ENCODE peak calls at places on chromosome 12, in five cellular contexts. U is stimulated activated CD4-positive, alpha-beta T cell treated with anti-CD3 and anti-CD28 coated beads, Interleukin-1b, Interleukin-23, amount 100 ng/mL, for 24 hours; I is lung; W is activated gamma-delta T cell treated with anti-CD3 and anti-CD28 coated beads, Interleukin-2, amount 50 U/mL, for 16 hours; Y is activated T-cell treated with anti-CD3 and anti-CD28 coated beads for 24 hours. A is an unnamed sample.
A peak's percentile ranks its signal among the peaks of the same experiment; 100 is the strongest.

GRCh38 chr12:91804533-91804932 is 341.1 kb downstream of the BTG1 start:
- DNase-seq in U (no peak), Y (no peak), W (no peak), I (no peak), A (no peak)

GRCh38 chr12:108312885-108313203 is 26.3 kb downstream of the CMKLR1 start:
- DNase-seq in W (no peak), Y (no peak), U (no peak), I (no peak), A (peak; percentile 72)

GRCh38 chr12:131132118-131132892 is 178.6 kb downstream of the ADGRD1 start:
- DNase-seq in W (peak; percentile 53), U (peak; percentile 60), I (peak; percentile 63), Y (peak; percentile 64), A (peak; percentile 56)

GRCh38 chr12:1532796-1533195 is 61.6 kb downstream of the FBXL14 start:
- DNase-seq in U (no peak), W (no peak), I (no peak), Y (no peak), A (no peak)

GRCh38 chr12:104671407-104672095 is 214.8 kb downstream of the CHST11 start:
- DNase-seq in W (peak; percentile 88), I (peak; percentile 94), U (peak; percentile 82), Y (peak; percentile 82), A (peak; percentile 93)

GRCh38 chr12:110543252-110543959 is 39.7 kb downstream of the PPTC7 start:
- DNase-seq in W (no peak), U (no peak), Y (no peak), I (peak; percentile 92), A (peak; percentile 81)

GRCh38 chr12:65958456-65958855 is 134.2 kb downstream of the HMGA2 start:
- DNase-seq in U (no peak), W (no peak), Y (no peak), I (no peak), A (peak; percentile 15)

GRCh38 chr12:14454098-14454907 is 88.8 kb downstream of the ATF7IP start:
- DNase-seq in U (no peak), I (no peak), W (no peak), Y (peak; percentile 8), A (no peak)

GRCh38 chr12:119781804-119782203 is 95.3 kb downstream of the CIT start:
- DNase-seq in W (no peak), Y (no peak), I (no peak), U (no peak), A (no peak)

GRCh38 chr12:123531091-123531490 is 2.4 kb downstream of the RILPL1 start:
- DNase-seq in U (no peak), W (no peak), Y (no peak), I (no peak), A (no peak)

GRCh38 chr12:52082988-52083637 is 3.6 kb downstream of the SMIM41 start:
- DNase-seq in U (peak; percentile 46), I (peak; percentile 59), Y (peak; percentile 56), W (peak; percentile 54), A (no peak)

GRCh38 chr12:95208678-95209077 is 8.6 kb downstream of the FGD6 start:
- DNase-seq in W (no peak), I (no peak), Y (no peak), U (no peak), A (no peak)

GRCh38 chr12:1598757-1599156 is 4.4 kb upstream of the FBXL14 start:
- DNase-seq in U (no peak), Y (no peak), I (no peak), W (no peak), A (no peak)

GRCh38 chr12:22046090-22046967 is at the start of gene CMAS:
- DNase-seq in U (peak; percentile 75), Y (peak; percentile 75), W (peak; percentile 66), I (peak; percentile 75), A (peak; percentile 74)

GRCh38 chr12:31773223-31773750 is 44.5 kb upstream of the AMN1 start:
- DNase-seq in Y (no peak), W (no peak), U (no peak), I (no peak), A (peak; percentile 72)

GRCh38 chr12:56990648-56991318 is 15.6 kb downstream of the ZBTB39 start:
- DNase-seq in Y (no peak), U (no peak), I (no peak), W (no peak), A (no peak)

GRCh38 chr12:130131025-130131424 is 31.2 kb upstream of the FZD10 start:
- DNase-seq in W (no peak), U (no peak), I (no peak), Y (no peak), A (no peak)

GRCh38 chr12:117155278-117156060 is 34.8 kb downstream of the FBXO21 start:
- DNase-seq in I (peak; percentile 77), Y (peak; percentile 70), U (peak; percentile 69), W (peak; percentile 20), A (peak; percentile 57)

GRCh38 chr12:120406553-120406952 is 31.4 kb upstream of the COX6A1 start:
- DNase-seq in U (no peak), I (no peak), Y (no peak), W (no peak), A (no peak)

GRCh38 chr12:56338643-56339422 is at the start of gene IL23A:
- DNase-seq in I (no peak), Y (peak; percentile 85), W (peak; percentile 77), U (peak; percentile 86), A (no peak)

GRCh38 chr12:94550964-94551363 is 91.3 kb upstream of the CEP83 start:
- DNase-seq in W (no peak), Y (no peak), U (no peak), I (no peak), A (no peak)

GRCh38 chr12:79125358-79125757 is 260.8 kb downstream of the SYT1 start:
- DNase-seq in U (no peak), I (no peak), Y (no peak), W (no peak), A (no peak)